ENCODE peak calls at places on chromosome 18, in seven cellular contexts. N is thyroid gland; T is brain microvascular endothelial cell; F is ovary; E is neural progenitor cell; S is left ventricle myocardium inferior; Q is CD8-positive, alpha-beta T cell. I is an unnamed sample.

GRCh38 chr18:69839989-69840388 is 107.7 kb downstream of the CD226 start:
- DNase-seq in N (no peak), T (no peak), F (no peak), E (no peak), S (no peak), Q (no peak), I (no peak)

GRCh38 chr18:58225101-58225500 is 181.1 kb downstream of the NEDD4L start:
- DNase-seq in N (no peak), T (no peak), F (no peak), E (no peak), S (no peak), Q (no peak), I (no peak)

GRCh38 chr18:59021500-59021899 is 118.2 kb upstream of the SEC11C start:
- DNase-seq in N (peak; percentile 21), T (no peak), F (no peak), E (no peak), S (peak; percentile 45), Q (no peak), I (no peak)

GRCh38 chr18:68467966-68468365 is 246.9 kb downstream of the TMX3 start:
- DNase-seq in N (no peak), T (no peak), F (no peak), E (no peak), S (no peak), Q (no peak), I (no peak)

GRCh38 chr18:4403836-4404235 is 51.3 kb downstream of the DLGAP1 start:
- DNase-seq in N (no peak), T (no peak), F (no peak), E (no peak), S (no peak), Q (no peak), I (no peak)

GRCh38 chr18:45540146-45540545 is 75.1 kb upstream of the SLC14A2 start:
- DNase-seq in N (no peak), T (no peak), F (no peak), E (no peak), S (no peak), Q (no peak), I (no peak)

GRCh38 chr18:74261053-74261452 is 30.7 kb downstream of the CYB5A start:
- DNase-seq in N (no peak), T (no peak), F (no peak), E (no peak), S (no peak), Q (no peak), I (no peak)

GRCh38 chr18:63878343-63878742 is 9.2 kb upstream of the SERPINB2 start:
- DNase-seq in N (no peak), T (no peak), F (no peak), E (no peak), S (no peak), Q (no peak), I (no peak)

GRCh38 chr18:47750889-47751423 is 179.5 kb downstream of the SMAD2 start:
- DNase-seq in N (no peak), T (no peak), F (no peak), E (no peak), S (no peak), Q (no peak), I (no peak)

GRCh38 chr18:54607213-54607934 is 16.3 kb downstream of the DYNAP start:
- DNase-seq in N (peak; percentile 37), T (no peak), F (no peak), E (no peak), S (no peak), Q (no peak), I (peak; percentile 95)

GRCh38 chr18:10570622-10571021 is 44.8 kb downstream of the NAPG start:
- DNase-seq in N (no peak), T (no peak), F (no peak), E (no peak), S (no peak), Q (no peak), I (no peak)

GRCh38 chr18:74499633-74500032 is 3.5 kb downstream of the CNDP2 start:
- DNase-seq in N (no peak), T (peak; percentile 18), F (peak; percentile 81), E (no peak), S (peak; percentile 41), Q (peak; percentile 49), I (no peak)

GRCh38 chr18:21632393-21632792 is 20.3 kb downstream of the SNRPD1 start:
- DNase-seq in N (no peak), T (no peak), F (no peak), E (no peak), S (no peak), Q (no peak), I (no peak)

GRCh38 chr18:63421514-63421913 is 762 bp downstream of the VPS4B start:
- DNase-seq in N (no peak), T (no peak), F (no peak), E (no peak), S (no peak), Q (no peak), I (no peak)

GRCh38 chr18:62105373-62105772 is 81.5 kb downstream of the PIGN start:
- DNase-seq in N (no peak), T (peak; percentile 74), F (no peak), E (no peak), S (no peak), Q (no peak), I (no peak)

GRCh38 chr18:28127763-28128737 is 48.9 kb downstream of the CDH2 start:
- DNase-seq in N (no peak), T (no peak), F (no peak), E (no peak), S (no peak), Q (no peak), I (no peak)

DNA sequence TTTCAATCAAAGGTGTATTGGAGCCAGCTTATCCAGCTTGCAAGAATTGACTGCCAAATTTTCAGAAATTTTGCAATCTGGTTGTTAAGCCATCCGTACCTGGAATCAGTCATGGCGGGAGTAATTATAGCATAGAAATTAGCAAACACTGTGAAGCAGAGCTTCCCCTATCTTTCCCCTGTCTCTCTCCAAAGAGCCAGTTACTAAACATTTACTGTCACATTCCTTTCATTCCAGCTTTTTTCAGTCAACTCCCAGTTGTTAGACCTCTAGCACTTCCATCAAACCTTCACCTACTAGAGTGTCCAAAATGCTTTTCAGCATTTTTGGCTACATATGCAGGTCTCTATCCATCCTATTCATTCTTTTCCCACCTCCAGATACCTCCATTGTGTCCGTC is 137.4 kb downstream of the MC4R start:
- DNase-seq in N (no peak), T (no peak), F (no peak), E (no peak), S (no peak), Q (no peak), I (no peak)
- H3K27ac ChIP-seq in N (no peak overlapping the region), T (no peak overlapping the region), F (no peak overlapping the region), E (no peak overlapping the region), S (no peak overlapping the region), Q (no peak overlapping the region), I (no peak overlapping the region)

DNA sequence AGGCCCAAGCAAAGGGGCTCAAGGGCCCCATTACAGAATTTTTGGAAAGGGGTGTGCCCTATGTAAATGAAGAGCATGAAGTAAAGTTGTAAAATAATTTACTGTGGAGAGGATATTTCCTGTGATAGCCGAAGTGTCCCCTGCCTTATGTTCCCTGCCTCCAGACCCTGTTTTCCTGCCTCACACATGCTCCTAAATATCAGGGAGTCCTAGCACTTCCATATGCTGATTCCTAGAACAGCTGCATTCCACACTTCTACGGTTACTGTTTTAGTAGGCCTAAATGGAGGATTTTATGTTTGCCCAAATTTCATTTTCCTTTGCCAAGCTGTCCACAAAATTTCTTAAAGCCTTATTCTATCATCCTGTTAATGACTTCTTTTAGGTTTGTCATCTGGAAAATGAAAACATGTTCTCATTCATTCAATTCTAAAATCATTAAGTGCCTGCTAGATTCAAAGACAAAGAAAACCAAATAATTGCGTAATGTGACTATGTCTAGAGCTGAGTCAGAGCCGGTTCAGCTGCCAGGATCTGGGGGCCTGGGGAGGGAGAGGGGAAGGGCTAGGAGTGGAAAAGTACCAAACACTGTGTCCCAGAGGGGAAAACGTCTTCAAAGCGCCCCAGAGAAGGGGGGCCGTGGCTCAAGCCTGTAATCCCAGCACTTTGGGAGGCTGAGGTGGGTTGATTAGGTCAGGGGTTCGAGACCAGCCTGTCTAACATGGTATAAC is 25.8 kb upstream of the IMPA2 start:
- DNase-seq in N (peak; percentile 60), T (peak; percentile 83), F (no peak), E (no peak), S (no peak), Q (no peak), I (peak; percentile 20)
- H3K27ac ChIP-seq in N (peak overlapping the region; percentile 71), T (peak overlapping the region; percentile 90), F (no peak overlapping the region), E (no peak overlapping the region), S (no peak overlapping the region), Q (no peak overlapping the region), I (peak overlapping the region; percentile 97)

DNA sequence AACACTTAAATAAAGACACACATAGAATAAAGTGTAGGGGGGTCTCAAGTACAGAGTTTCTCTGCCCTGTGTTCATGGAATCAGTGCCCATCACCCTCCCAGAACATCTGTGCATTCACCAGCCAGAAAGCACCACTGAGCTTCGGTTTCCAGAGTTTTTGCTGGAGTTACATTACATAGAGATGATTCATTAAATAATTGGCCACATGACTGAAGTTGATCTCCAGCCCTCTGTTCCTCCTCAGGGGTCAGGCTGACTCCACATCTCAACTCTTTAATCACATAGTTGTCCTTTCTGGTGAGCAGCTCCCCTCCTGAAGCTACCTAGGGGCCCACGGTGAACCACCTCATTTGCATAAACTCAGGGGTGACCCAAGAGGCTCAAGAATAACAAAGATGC is 129.8 kb downstream of the METTL4 start:
- DNase-seq in N (no peak), T (peak; percentile 65), F (no peak), E (no peak), S (no peak), Q (no peak), I (no peak)
- H3K27ac ChIP-seq in N (no peak overlapping the region), T (peak overlapping the region; percentile 77), F (no peak overlapping the region), E (no peak overlapping the region), S (no peak overlapping the region), Q (no peak overlapping the region), I (peak overlapping the region; percentile 71)

GRCh38 chr18:24026457-24026856 is 11.9 kb downstream of the TTC39C start:
- DNase-seq in N (no peak), T (no peak), F (no peak), E (no peak), S (no peak), Q (no peak), I (no peak)
- H3K27ac ChIP-seq in N (no peak overlapping the region), T (no peak overlapping the region), F (no peak overlapping the region), E (no peak overlapping the region), S (no peak overlapping the region), Q (no peak overlapping the region), I (peak overlapping the region; percentile 26)

GRCh38 chr18:77005651-77006195 is 126.9 kb downstream of the MBP start:
- DNase-seq in N (no peak), T (no peak), F (no peak), E (no peak), S (no peak), Q (no peak), I (no peak)

GRCh38 chr18:77004555-77005380 is 127.8 kb downstream of the MBP start:
- DNase-seq in N (no peak), T (no peak), F (no peak), E (no peak), S (no peak), Q (no peak), I (no peak)

GRCh38 chr18:77008006-77008405 is 124.6 kb downstream of the MBP start:
- DNase-seq in N (no peak), T (no peak), F (no peak), E (no peak), S (no peak), Q (no peak), I (no peak)

GRCh38 chr18:77007251-77007650 is 125.3 kb downstream of the MBP start:
- DNase-seq in N (no peak), T (no peak), F (no peak), E (no peak), S (no peak), Q (no peak), I (no peak)

GRCh38 chr18:77006305-77007175 is 126.0 kb downstream of the MBP start:
- DNase-seq in N (no peak), T (no peak), F (no peak), E (no peak), S (no peak), Q (no peak), I (no peak)
- H3K27ac ChIP-seq in N (no peak overlapping the region), T (no peak overlapping the region), F (no peak overlapping the region), E (no peak overlapping the region), S (peak overlapping the region; percentile 56), Q (no peak overlapping the region), I (no peak overlapping the region)

GRCh38 chr18:49464718-49465598 is 4.5 kb upstream of the DYM start:
- DNase-seq in N (no peak), T (peak; percentile 77), F (no peak), E (peak; percentile 86), S (no peak), Q (no peak), I (no peak)
- H3K27ac ChIP-seq in N (no peak overlapping the region), T (no peak overlapping the region), F (no peak overlapping the region), E (no peak overlapping the region), S (no peak overlapping the region), Q (no peak overlapping the region), I (no peak overlapping the region)

I was measured in epithelial cell of prostate.